ENCODE peak calls at places on chromosomes 12 and 14, in seven cellular contexts. F is ascending aorta, Y is heart left ventricle, X is brain microvascular endothelial cell, P is adrenal gland, B is IMR-90, H is upper lobe of right lung. A is an unnamed sample.

GRCh38 chr14:54676822-54677708 is 110.1 kb downstream of the SAMD4A start:
- DNase-seq in Y (no peak), H (no peak), P (peak), B (peak), F (peak), X (peak), A (no peak)

GRCh38 chr12:51011960-51012359 is 14.2 kb downstream of the SLC11A2 start:
- DNase-seq in P (no peak), B (no peak), Y (no peak), F (no peak), H (peak), X (no peak), A (no peak)

GRCh38 chr14:41609704-41610183 is 3.1 kb downstream of the LRFN5 start:
- DNase-seq in P (peak), Y (peak), H (peak), F (no peak), X (no peak), B (peak), A (no peak)

GRCh38 chr12:48826209-48826855 is 8.0 kb downstream of the CACNB3 start:
- DNase-seq in X (no peak), F (no peak), Y (no peak), B (no peak), H (no peak), P (no peak), A (no peak)

GRCh38 chr14:72420749-72421452 is 473.0 kb downstream of the DPF3 start:
- DNase-seq in H (peak), P (peak), B (peak), X (peak), F (no peak), Y (peak), A (no peak)

GRCh38 chr14:60968099-60968498 is 12.8 kb downstream of the TRMT5 start:
- DNase-seq in F (no peak), Y (no peak), P (no peak), H (no peak), B (no peak), X (no peak), A (no peak)

GRCh38 chr12:64814432-64814831 is 10.0 kb upstream of the TBC1D30 start:
- DNase-seq in F (no peak), X (no peak), Y (no peak), B (no peak), H (no peak), P (peak), A (no peak)

GRCh38 chr12:12439636-12440035 is 82.8 kb downstream of the BORCS5 start:
- DNase-seq in P (no peak), H (no peak), B (peak), Y (no peak), F (no peak), X (peak), A (no peak)

GRCh38 chr12:1692221-1692620 is 1.4 kb downstream of the ADIPOR2 start:
- DNase-seq in H (no peak), F (no peak), B (no peak), Y (no peak), P (no peak), X (no peak), A (no peak)

GRCh38 chr12:48454675-48455074 is 17.7 kb upstream of the ANP32D start:
- DNase-seq in H (no peak), B (peak), X (peak), P (no peak), F (no peak), Y (no peak), A (no peak)

GRCh38 chr14:96905825-96906224 is 108.6 kb downstream of the VRK1 start:
- DNase-seq in P (no peak), B (no peak), X (no peak), H (no peak), F (no peak), Y (no peak), A (no peak)

GRCh38 chr12:94761559-94761958 is 111.2 kb upstream of the TMCC3 start:
- DNase-seq in B (peak), X (peak), H (no peak), P (no peak), F (no peak), Y (no peak), A (no peak)

GRCh38 chr12:117968084-117968789 is 553 bp downstream of the KSR2 start:
- DNase-seq in F (no peak), P (no peak), H (no peak), X (no peak), B (no peak), Y (no peak), A (no peak)

GRCh38 chr14:61470261-61470953 is 149.0 kb downstream of the PRKCH start:
- DNase-seq in F (no peak), X (peak), B (peak), P (no peak), H (no peak), Y (peak), A (no peak)

GRCh38 chr12:16555630-16556029 is 50.3 kb downstream of the LMO3 start:
- DNase-seq in F (no peak), H (no peak), B (peak), P (no peak), X (peak), Y (no peak), A (no peak)

GRCh38 chr12:107568718-107569117 is 116.9 kb upstream of the PWP1 start:
- DNase-seq in Y (no peak), F (no peak), X (no peak), P (no peak), B (peak), H (no peak), A (no peak)

GRCh38 chr12:43917896-43918295 is 82.0 kb downstream of the TMEM117 start:
- DNase-seq in X (no peak), B (no peak), P (no peak), Y (no peak), H (no peak), F (no peak), A (no peak)

GRCh38 chr12:122856999-122857671 is 21.9 kb downstream of the HIP1R start:
- DNase-seq in P (no peak), X (no peak), B (peak), H (no peak), F (no peak), Y (no peak), A (no peak)

GRCh38 chr14:99479903-99480855 is 480 bp downstream of the SETD3 start:
- DNase-seq in B (peak), F (peak), Y (peak), H (peak), P (peak), X (peak), A (peak)

GRCh38 chr14:98592611-98593170 is 679.3 kb downstream of the BCL11B start:
- DNase-seq in B (no peak), F (no peak), P (no peak), Y (no peak), H (no peak), X (no peak), A (no peak)

GRCh38 chr14:103723176-103724081 is 7.8 kb downstream of the ZFYVE21 start:
- DNase-seq in F (no peak), X (no peak), H (no peak), B (no peak), Y (no peak), P (no peak), A (peak)

GRCh38 chr14:103726474-103726873 is 10.9 kb downstream of the ZFYVE21 start:
- DNase-seq in B (no peak), X (no peak), F (no peak), H (no peak), P (peak), Y (no peak), A (no peak)

GRCh38 chr14:103724116-103724515 is 8.5 kb downstream of the ZFYVE21 start:
- DNase-seq in Y (peak), F (no peak), B (peak), H (no peak), P (peak), X (peak), A (peak)

GRCh38 chr14:103725739-103726395 is 10.3 kb downstream of the ZFYVE21 start:
- DNase-seq in X (no peak), Y (no peak), F (no peak), B (no peak), P (peak), H (no peak), A (no peak)

GRCh38 chr14:103725001-103725682 is 9.5 kb downstream of the ZFYVE21 start:
- DNase-seq in X (no peak), Y (no peak), H (no peak), P (peak), F (no peak), B (no peak), A (no peak)
- H3K27ac ChIP-seq in X (no peak), Y (no peak), H (no peak), P (no peak), F (peak), B (no peak), A (peak)

GRCh38 chr12:45623221-45623620 is 106.3 kb upstream of the ARID2 start:
- DNase-seq in Y (no peak), B (no peak), X (no peak), F (no peak), H (no peak), P (no peak), A (no peak)
- TF ChIP-seq CTCF in Y (no peak), B (no peak), X (no peak), F (no peak), H (no peak), P (no peak), A (no peak)

GRCh38 chr12:25189656-25190055 is 5.3 kb downstream of the DNAI7 start:
- DNase-seq in X (no peak), F (no peak), H (no peak), Y (no peak), P (no peak), B (peak), A (no peak)

GRCh38 chr12:25194722-25195055 is 271 bp downstream of the DNAI7 start:
- DNase-seq in X (no peak), F (no peak), H (no peak), Y (no peak), P (no peak), B (no peak), A (no peak)

GRCh38 chr12:25195056-25195971 is at the start of the genes DNAI7 and ETFRF1:
- DNase-seq in Y (peak), B (peak), P (peak), H (peak), F (peak), X (peak), A (peak)

GRCh38 chr12:25197608-25198007 is 2.6 kb downstream of the ETFRF1 start:
- DNase-seq in H (no peak), X (no peak), B (no peak), F (no peak), Y (no peak), P (no peak), A (no peak)

GRCh38 chr12:25194211-25194610 is 749 bp downstream of the DNAI7 start:
- DNase-seq in H (no peak), Y (no peak), B (no peak), F (no peak), P (no peak), X (no peak), A (no peak)
- H3K4me3 ChIP-seq in H (peak), Y (peak), B (no peak), F (peak), P (peak), X (no peak), A (peak)

GRCh38 chr12:91923864-91924263 is 221.8 kb downstream of the BTG1 start:
- DNase-seq in B (no peak), X (no peak), Y (peak), F (no peak), P (no peak), H (no peak), A (no peak)
- H3K27ac ChIP-seq in B (no peak), X (no peak), Y (no peak), F (no peak), P (no peak), H (no peak), A (no peak)

DNA sequence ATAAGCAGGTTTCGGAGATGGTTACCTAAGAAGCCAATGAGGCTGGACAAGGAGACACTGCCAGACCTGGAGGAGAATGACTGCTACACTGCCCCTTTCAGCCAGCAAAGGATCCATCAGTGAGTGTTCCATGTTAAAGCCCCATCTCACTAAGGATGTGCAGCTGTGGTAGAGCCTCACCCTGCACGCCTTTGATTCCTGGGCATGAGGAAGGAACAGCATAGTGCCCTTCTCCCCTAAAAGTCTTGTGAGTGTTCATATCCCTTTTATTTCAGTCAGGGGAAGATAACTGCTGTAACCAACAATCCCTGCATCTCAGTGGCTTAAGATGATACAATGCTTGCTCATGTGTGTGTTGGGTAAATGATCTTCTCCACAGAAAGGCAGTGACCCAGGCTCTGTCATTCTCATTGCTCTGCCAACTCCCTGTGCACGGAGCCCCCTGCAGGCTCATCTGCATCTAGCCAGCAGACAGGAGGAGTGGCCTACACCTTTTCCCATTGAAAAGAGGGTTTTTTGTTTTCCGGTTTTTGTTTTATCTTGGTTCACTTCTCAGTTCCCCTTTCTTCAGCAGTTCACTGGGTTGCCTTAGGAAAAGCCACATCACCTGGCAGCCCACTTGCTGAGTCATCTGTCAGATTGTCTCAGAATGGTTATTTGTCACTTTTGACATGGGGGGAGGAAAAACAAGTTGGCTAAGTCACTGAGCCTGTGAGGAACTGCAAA is 193.1 kb downstream of the ANO4 start:
- DNase-seq in Y (no peak), F (no peak), P (peak), H (no peak), B (peak), X (peak), A (no peak)
- TF ChIP-seq CTCF in Y (no peak), F (peak), P (peak), H (no peak), B (peak), X (peak), A (no peak)

GRCh38 chr14:103910984-103911383 is 17.3 kb upstream of the TDRD9 start:
- DNase-seq in P (no peak), X (no peak), F (no peak), B (no peak), H (no peak), Y (no peak), A (no peak)

GRCh38 chr14:103908580-103908979 is 19.7 kb upstream of the TDRD9 start:
- DNase-seq in B (no peak), Y (no peak), H (no peak), X (no peak), F (no peak), P (no peak), A (no peak)

GRCh38 chr14:103905861-103906456 is 22.3 kb upstream of the TDRD9 start:
- DNase-seq in Y (no peak), X (no peak), H (no peak), F (no peak), P (no peak), B (no peak), A (no peak)

GRCh38 chr14:103910262-103910935 is 17.9 kb upstream of the TDRD9 start:
- DNase-seq in Y (peak), X (peak), F (peak), P (peak), B (peak), H (peak), A (no peak)

DNA sequence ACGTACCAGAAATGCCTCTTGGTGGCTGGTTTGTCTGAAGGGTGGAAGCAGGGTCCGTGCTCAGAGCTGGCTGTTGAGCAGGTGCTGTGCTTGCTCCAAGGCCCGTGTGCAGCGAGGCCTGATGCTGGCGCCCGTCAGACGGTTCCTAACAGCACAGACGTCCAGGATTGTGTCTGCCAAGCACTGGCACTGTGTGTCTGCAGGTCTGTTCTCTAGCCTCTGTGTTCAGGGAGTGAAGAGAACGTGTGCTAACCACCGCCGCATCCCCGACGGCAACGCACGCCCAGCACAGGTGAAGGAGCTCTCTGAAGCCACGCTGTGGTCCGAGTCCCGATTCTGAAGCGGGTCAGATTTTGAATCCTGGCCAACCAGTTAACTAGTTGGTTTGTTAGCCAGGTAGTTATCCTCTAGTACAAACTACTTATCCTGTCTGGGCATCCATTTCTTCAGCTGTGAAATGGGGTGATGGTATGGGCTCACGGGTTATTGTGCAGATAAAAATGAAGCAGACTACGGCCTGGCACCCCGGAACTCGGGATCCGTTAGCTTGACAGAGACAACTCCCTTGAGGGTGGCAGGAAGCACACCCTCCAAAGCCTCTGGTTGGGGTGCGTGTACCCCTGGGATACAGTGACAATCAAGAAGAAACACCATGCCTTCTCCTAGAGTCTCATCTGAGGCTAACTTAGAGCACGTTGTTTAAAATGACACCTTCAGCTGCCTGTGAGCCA is 18.6 kb upstream of the TDRD9 start:
- DNase-seq in H (peak), F (no peak), P (no peak), B (no peak), X (no peak), Y (no peak), A (no peak)
- H3K4me3 ChIP-seq in H (no peak), F (peak), P (no peak), B (no peak), X (no peak), Y (peak), A (peak)

DNA sequence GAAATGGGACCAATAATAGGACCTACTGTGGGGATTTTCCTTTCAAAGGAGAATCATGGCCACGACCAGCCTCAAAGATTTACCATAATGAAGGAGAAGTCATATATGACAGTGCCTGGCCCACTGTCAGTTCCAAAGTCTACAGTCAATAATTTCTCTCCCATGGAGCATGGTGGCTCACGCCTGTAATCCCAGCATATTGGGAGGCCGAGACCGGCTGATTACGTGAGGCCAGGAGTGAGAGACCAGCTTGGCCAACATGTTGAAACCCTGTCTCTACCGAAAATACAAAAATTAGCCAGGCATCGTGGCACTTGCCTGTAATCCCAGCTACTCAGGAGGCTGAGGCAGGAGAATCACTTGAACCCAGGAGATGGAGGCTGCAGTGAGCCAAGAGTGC is 13.8 kb downstream of the IRF2BPL start:
- DNase-seq in Y (no peak), P (no peak), F (no peak), X (no peak), B (no peak), H (no peak), A (no peak)
- H3K27ac ChIP-seq in Y (no peak), P (no peak), F (no peak), X (no peak), B (no peak), H (peak), A (no peak)